ENCODE peak calls at places on chromosomes 4 and X, in seven cellular contexts. F is endodermal cell, V is astrocyte of the spinal cord, A is left ventricle myocardium inferior, B is suprapubic skin, G is fibroblast of the aortic adventitia, M is right lobe of liver. S is an unnamed sample.

GRCh38 chr4:13966241-13967195 is 339.0 kb upstream of the BOD1L1 start:
- DNase-seq in F (peak), M (no peak), V (peak), A (no peak), B (no peak), G (peak), S (no peak)

GRCh38 chrX:38220024-38220935 is at the start of gene SRPX:
- DNase-seq in F (peak), M (peak), V (peak), A (peak), G (peak), B (peak), S (peak)

GRCh38 chr4:58602022-58602421 is 1491.8 kb upstream of the IGFBP7 start:
- DNase-seq in A (no peak), F (no peak), B (no peak), V (no peak), M (no peak), G (no peak), S (no peak)

GRCh38 chrX:71493111-71493613 is 39.7 kb upstream of the OGT start:
- DNase-seq in B (no peak), G (peak), V (no peak), A (no peak), F (no peak), M (peak), S (peak)

GRCh38 chr4:77040856-77041576 is 34.8 kb downstream of the CCNI start:
- DNase-seq in B (no peak), F (no peak), V (no peak), A (no peak), M (no peak), G (no peak), S (no peak)

GRCh38 chr4:137509855-137510282 is 22.4 kb downstream of the PCDH18 start:
- DNase-seq in M (no peak), F (peak), G (no peak), V (peak), B (no peak), A (no peak), S (peak)

GRCh38 chr4:81470456-81471327 is 1.0 kb downstream of the RASGEF1B start:
- DNase-seq in G (no peak), B (peak), A (peak), V (no peak), M (peak), F (peak), S (peak)

GRCh38 chrX:152992120-152992519 is 1.8 kb downstream of the PNMA5 start:
- DNase-seq in F (no peak), G (no peak), B (no peak), A (no peak), V (no peak), M (no peak), S (no peak)

GRCh38 chrX:79325263-79325958 is 41.7 kb downstream of the ITM2A start:
- DNase-seq in G (no peak), M (no peak), B (no peak), V (no peak), A (no peak), F (peak), S (no peak)

GRCh38 chr4:146520894-146521542 is 722 bp downstream of the SLC10A7 start:
- DNase-seq in F (no peak), A (no peak), B (no peak), M (peak), V (peak), G (peak), S (no peak)

GRCh38 chr4:144734522-144734921 is 88.6 kb downstream of the HHIP start:
- DNase-seq in B (no peak), F (peak), M (no peak), A (no peak), G (peak), V (peak), S (no peak)

GRCh38 chr4:37781134-37781455 is 45.4 kb upstream of the PGM2 start:
- DNase-seq in F (no peak), G (no peak), V (no peak), M (no peak), A (no peak), B (no peak), S (no peak)

GRCh38 chr4:11138964-11139363 is 289.7 kb downstream of the HS3ST1 start:
- DNase-seq in A (no peak), B (no peak), V (no peak), F (no peak), G (no peak), M (no peak), S (no peak)

GRCh38 chr4:164464313-164464712 is 289.6 kb upstream of the SMIM31 start:
- DNase-seq in M (no peak), A (no peak), V (no peak), B (no peak), F (no peak), G (no peak), S (no peak)
- H3K4me3 ChIP-seq in M (no peak), A (no peak), V (no peak), B (no peak), F (no peak), G (no peak), S (no peak)

GRCh38 chr4:150515135-150515534 is 66.8 kb upstream of the MAB21L2 start:
- DNase-seq in F (no peak), A (no peak), G (no peak), V (peak), B (no peak), M (no peak), S (no peak)

GRCh38 chr4:150514709-150515108 is 67.2 kb upstream of the MAB21L2 start:
- DNase-seq in M (no peak), G (no peak), V (no peak), F (no peak), A (no peak), B (no peak), S (no peak)

GRCh38 chr4:150510176-150510875 is 71.6 kb upstream of the MAB21L2 start:
- DNase-seq in B (no peak), V (peak), G (peak), A (no peak), F (no peak), M (no peak), S (no peak)
- H3K4me3 ChIP-seq in B (no peak), V (no peak), G (peak), A (peak), F (no peak), M (no peak), S (no peak)

DNA sequence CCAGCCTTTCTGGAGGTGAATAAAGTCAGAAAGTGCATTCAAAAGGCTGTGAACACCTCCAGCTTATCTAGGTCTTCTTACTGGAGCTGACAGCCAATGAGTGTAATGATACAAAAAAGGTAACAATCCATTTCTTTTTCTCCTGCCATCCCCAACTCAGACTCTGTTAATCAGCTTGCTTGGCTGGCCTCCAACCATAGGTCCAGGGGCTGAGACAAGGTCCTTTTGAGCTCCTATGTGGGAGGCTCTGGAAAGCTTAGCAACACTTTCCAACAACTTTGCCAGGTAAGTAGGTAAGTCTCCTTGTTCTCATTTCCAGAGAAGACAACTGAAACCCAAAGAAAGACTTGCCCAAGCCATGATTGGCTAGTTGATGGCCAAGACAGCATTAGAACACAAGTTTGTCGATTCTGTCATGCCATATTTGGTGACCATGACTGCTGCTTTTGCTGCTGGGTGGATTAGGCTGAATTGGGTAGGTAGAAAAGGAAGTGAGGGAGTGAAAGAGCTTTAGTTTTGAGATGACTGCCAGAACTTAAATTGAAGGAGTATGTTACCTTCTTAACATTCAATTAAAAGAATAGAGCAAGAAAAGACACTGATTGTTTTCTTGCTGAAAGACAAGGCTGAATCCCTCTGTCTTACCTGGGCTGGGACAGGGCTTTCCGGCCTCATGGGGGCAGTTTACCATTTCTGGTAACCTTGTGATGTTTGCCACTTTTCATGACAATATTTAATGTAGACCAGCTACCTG is 22.8 kb downstream of the VSIG4 start:
- DNase-seq in B (no peak), V (no peak), A (no peak), G (no peak), F (no peak), M (no peak), S (no peak)
- H3K4me3 ChIP-seq in B (peak), V (no peak), A (peak), G (no peak), F (no peak), M (no peak), S (no peak)

GRCh38 chr4:41358626-41359025 is 101.9 kb downstream of the UCHL1 start:
- DNase-seq in B (no peak), V (no peak), A (peak), F (no peak), M (peak), G (peak), S (no peak)
- H3K4me3 ChIP-seq in B (no peak), V (no peak), A (no peak), F (no peak), M (no peak), G (no peak), S (no peak)

GRCh38 chrX:30246769-30247489 is at the start of gene MAGEB1:
- DNase-seq in B (no peak), M (no peak), A (no peak), G (no peak), V (no peak), F (peak), S (no peak)

GRCh38 chrX:30253257-30253656 is 6.3 kb downstream of the MAGEB1 start:
- DNase-seq in M (no peak), F (no peak), A (no peak), V (no peak), B (no peak), G (no peak), S (no peak)

GRCh38 chrX:30248854-30249253 is 1.9 kb downstream of the MAGEB1 start:
- DNase-seq in V (no peak), B (no peak), F (no peak), G (no peak), M (no peak), A (no peak), S (no peak)
- H3K4me3 ChIP-seq in V (no peak), B (no peak), F (no peak), G (no peak), M (no peak), A (no peak), S (no peak)

GRCh38 chrX:21658152-21658737 is at the start of gene KLHL34:
- DNase-seq in A (peak), V (no peak), B (no peak), F (no peak), M (peak), G (no peak), S (no peak)
- H3K4me3 ChIP-seq in A (peak), V (peak), B (peak), F (no peak), M (no peak), G (no peak), S (no peak)

GRCh38 chrX:130704053-130705038 is 198.7 kb downstream of the ENOX2 start:
- DNase-seq in B (no peak), V (peak), A (no peak), M (no peak), F (no peak), G (peak), S (no peak)
- H3K4me3 ChIP-seq in B (no peak), V (no peak), A (no peak), M (no peak), F (no peak), G (no peak), S (no peak)

GRCh38 chr4:87977521-87978278 is 2.2 kb downstream of the SPP1 start:
- DNase-seq in F (no peak), G (no peak), A (no peak), B (no peak), M (no peak), V (no peak), S (no peak)
- H3K4me3 ChIP-seq in F (no peak), G (no peak), A (no peak), B (no peak), M (no peak), V (no peak), S (no peak)

S was measured in uterus.